ENCODE peak calls at places on chromosomes 7 and 10, in eight cellular contexts. L is fibroblast of pulmonary artery; C is pancreas; T is brain microvascular endothelial cell; V is Ammon's horn; M is HS-5; N is RWPE1; H is activated naive CD4-positive, alpha-beta T cell treated with anti-CD3 and anti-CD28 coated beads for 36 hours. Y is an unnamed sample.

GRCh38 chr10:79068562-79069324 is at the start of gene ZMIZ1:
- DNase-seq in L (peak), C (peak), T (peak), V (peak), M (peak), N (peak), H (peak), Y (no peak)

GRCh38 chr7:106568680-106569499 is 92.1 kb downstream of the CCDC71L start:
- DNase-seq in L (peak), C (no peak), T (no peak), V (peak), M (peak), N (peak), H (peak), Y (no peak)

GRCh38 chr7:101678713-101679112 is 49.6 kb upstream of the MYL10 start:
- DNase-seq in L (no peak), C (no peak), T (peak), V (no peak), M (no peak), N (no peak), H (no peak), Y (no peak)

GRCh38 chr7:5484921-5485320 is 61.3 kb upstream of the TNRC18 start:
- DNase-seq in L (no peak), C (no peak), T (no peak), V (no peak), M (no peak), N (no peak), H (no peak), Y (no peak)

GRCh38 chr7:2033586-2034135 is 199.1 kb downstream of the MAD1L1 start:
- DNase-seq in L (no peak), C (no peak), T (no peak), V (no peak), M (no peak), N (no peak), H (no peak), Y (no peak)

GRCh38 chr7:100602889-100603696 is 930 bp downstream of the PCOLCE start:
- DNase-seq in L (peak), C (peak), T (peak), V (no peak), M (no peak), N (no peak), H (no peak), Y (no peak)

GRCh38 chr7:71824356-71824755 is 587.8 kb downstream of the CALN1 start:
- DNase-seq in L (no peak), C (peak), T (peak), V (no peak), M (no peak), N (no peak), H (no peak), Y (no peak)

GRCh38 chr7:155692317-155692716 is 47.9 kb downstream of the RBM33 start:
- DNase-seq in L (no peak), C (peak), T (no peak), V (no peak), M (no peak), N (no peak), H (peak), Y (no peak)

GRCh38 chr7:47534322-47535032 is 47.4 kb downstream of the TNS3 start:
- DNase-seq in L (no peak), C (no peak), T (no peak), V (no peak), M (no peak), N (peak), H (no peak), Y (no peak)

GRCh38 chr7:56040691-56041090 is 10.6 kb downstream of the PSPH start:
- DNase-seq in L (no peak), C (no peak), T (no peak), V (no peak), M (no peak), N (no peak), H (no peak), Y (no peak)

GRCh38 chr7:1121886-1122831 is 34.2 kb downstream of the GPER1 start:
- DNase-seq in L (no peak), C (no peak), T (no peak), V (no peak), M (no peak), N (no peak), H (no peak), Y (no peak)

Y was measured in HS-27A.